ENCODE peak calls at places on chromosomes 11 and 22, in four cellular contexts. K is T-cell; I is stimulated activated CD8-positive, alpha-beta memory T cell treated with anti-CD3 and anti-CD28 coated beads, Interleukin-15, amount 100 ng/mL, for 48 hours; P is dermis microvascular lymphatic vessel endothelial cell. E is an unnamed sample.

GRCh38 chr11:68565768-68566167 is 105.2 kb downstream of the PPP6R3 start:
- DNase-seq in K (no peak), I (no peak), P (no peak), E (no peak)

GRCh38 chr11:124415356-124415923 is 9.2 kb downstream of the OR8B4 start:
- DNase-seq in K (no peak), I (no peak), P (peak; percentile 69), E (no peak)

GRCh38 chr22:23784215-23784732 is 2.5 kb upstream of the SMARCB1 start:
- DNase-seq in K (no peak), I (no peak), P (no peak), E (no peak)

GRCh38 chr11:118914178-118914918 is 11.4 kb downstream of the BCL9L start:
- DNase-seq in K (peak; percentile 85), I (no peak), P (peak; percentile 29), E (no peak)

GRCh38 chr11:122773781-122774266 is 64.5 kb upstream of the CRTAM start:
- DNase-seq in K (no peak), I (no peak), P (peak; percentile 39), E (no peak)

GRCh38 chr22:29202231-29203192 is 3.2 kb upstream of the EMID1 start:
- DNase-seq in K (peak; percentile 30), I (peak; percentile 64), P (peak; percentile 61), E (no peak)

GRCh38 chr11:116533186-116533825 is 239.5 kb downstream of the BUD13 start:
- DNase-seq in K (no peak), I (no peak), P (no peak), E (no peak)

GRCh38 chr11:12087075-12087775 is 23.2 kb upstream of the MICAL2 start:
- DNase-seq in K (peak; percentile 49), I (peak; percentile 36), P (peak; percentile 50), E (no peak)

GRCh38 chr22:20604092-20604747 is 96.8 kb downstream of the MED15 start:
- DNase-seq in K (no peak), I (no peak), P (no peak), E (no peak)

GRCh38 chr11:76408171-76408965 is 27.2 kb downstream of the GVQW3 start:
- DNase-seq in K (no peak), I (no peak), P (peak; percentile 25), E (peak; percentile 47)

GRCh38 chr22:21842946-21843345 is 24.5 kb downstream of the MAPK1 start:
- DNase-seq in K (no peak), I (no peak), P (no peak), E (no peak)

GRCh38 chr11:106828976-106829375 is 189.3 kb downstream of the GUCY1A2 start:
- DNase-seq in K (no peak), I (no peak), P (no peak), E (no peak)

GRCh38 chr22:27514612-27515011 is 286.9 kb downstream of the MN1 start:
- DNase-seq in K (no peak), I (no peak), P (no peak), E (no peak)

GRCh38 chr11:111634981-111635705 is 32.9 kb downstream of the SIK2 start:
- DNase-seq in K (no peak), I (no peak), P (peak; percentile 32), E (no peak)

GRCh38 chr11:82995754-82996398 is 75.8 kb downstream of the RAB30 start:
- DNase-seq in K (no peak), I (no peak), P (no peak), E (no peak)

GRCh38 chr11:69894126-69895047 is 75.2 kb upstream of the FGF3 start:
- DNase-seq in K (no peak), I (no peak), P (no peak), E (no peak)

GRCh38 chr11:87281496-87281895 is 243.8 kb downstream of the TMEM135 start:
- DNase-seq in K (no peak), I (no peak), P (peak; percentile 88), E (no peak)

GRCh38 chr11:65431452-65432132 is 9.0 kb downstream of the NEAT1 start:
- DNase-seq in K (peak; percentile 51), I (no peak), P (no peak), E (no peak)

GRCh38 chr22:29331213-29331612 is 15.7 kb upstream of the RASL10A start:
- DNase-seq in K (no peak), I (no peak), P (no peak), E (no peak)

GRCh38 chr11:96464695-96465307 is 75.0 kb downstream of the JRKL start:
- DNase-seq in K (no peak), I (no peak), P (peak; percentile 72), E (peak; percentile 78)

GRCh38 chr11:24866743-24867142 is 369.9 kb downstream of the LUZP2 start:
- DNase-seq in K (no peak), I (no peak), P (no peak), E (no peak)

GRCh38 chr11:61481806-61482205 is 26.7 kb upstream of the LRRC10B start:
- DNase-seq in K (no peak), I (no peak), P (no peak), E (no peak)

GRCh38 chr11:96075532-96075959 is 151.6 kb upstream of the MTMR2 start:
- DNase-seq in K (no peak), I (no peak), P (peak; percentile 53), E (no peak)

GRCh38 chr11:115471367-115471766 is 32.8 kb downstream of the CADM1 start:
- DNase-seq in K (no peak), I (no peak), P (no peak), E (no peak)

GRCh38 chr11:31325162-31325561 is 44.4 kb downstream of the DCDC1 start:
- DNase-seq in K (no peak), I (no peak), P (no peak), E (no peak)

GRCh38 chr22:37571258-37571991 is 8.5 kb downstream of the LGALS2 start:
- DNase-seq in K (no peak), I (no peak), P (no peak), E (no peak)

GRCh38 chr22:36816635-36817428 is at the start of gene PVALB:
- DNase-seq in K (no peak), I (no peak), P (peak; percentile 52), E (no peak)

GRCh38 chr11:12581923-12582322 is 92.3 kb upstream of the TEAD1 start:
- DNase-seq in K (no peak), I (no peak), P (no peak), E (no peak)

GRCh38 chr11:67316882-67317364 is 13.6 kb downstream of the SSH3 start:
- DNase-seq in K (peak; percentile 16), I (no peak), P (no peak), E (no peak)

GRCh38 chr22:26590525-26590858 is 560 bp upstream of the TPST2 start:
- DNase-seq in K (no peak), I (no peak), P (no peak), E (no peak)

GRCh38 chr22:49016909-49017768 is 810.5 kb downstream of the BRD1 start:
- DNase-seq in K (peak; percentile 1), I (no peak), P (no peak), E (no peak)

GRCh38 chr11:134560066-134560465 is 148.0 kb upstream of the B3GAT1 start:
- DNase-seq in K (no peak), I (no peak), P (no peak), E (no peak)

GRCh38 chr11:34644669-34645406 is 23.9 kb downstream of the EHF start:
- DNase-seq in K (no peak), I (no peak), P (no peak), E (no peak)

GRCh38 chr11:104897891-104898684 is at the start of gene CASP12:
- DNase-seq in K (no peak), I (no peak), P (peak; percentile 98), E (no peak)

GRCh38 chr11:12085371-12086251 is 24.8 kb upstream of the MICAL2 start:
- DNase-seq in K (no peak), I (no peak), P (peak; percentile 19), E (no peak)

GRCh38 chr22:41343300-41343699 is 38.4 kb upstream of the TEF start:
- DNase-seq in K (no peak), I (no peak), P (no peak), E (no peak)

GRCh38 chr22:19036523-19037273 is 85.5 kb downstream of the DGCR2 start:
- DNase-seq in K (no peak), I (no peak), P (no peak), E (no peak)